ENCODE peak calls at places on chromosomes 16 and 17, in six cellular contexts. P is GM10248, V is epithelial cell of esophagus, W is body of pancreas, L is gastrocnemius medialis, G is A549. D is an unnamed sample.

GRCh38 chr17:72498671-72499210 is 377.9 kb downstream of the SOX9 start:
- DNase-seq in P (no peak), L (no peak), G (no peak), V (no peak), W (peak), D (no peak)

GRCh38 chr17:29835438-29836351 is 94.3 kb downstream of the SSH2 start:
- DNase-seq in L (no peak), W (no peak), P (no peak), V (peak), G (no peak), D (no peak)

GRCh38 chr17:66455022-66455547 is 152.7 kb downstream of the PRKCA start:
- DNase-seq in V (no peak), G (no peak), P (no peak), W (no peak), L (no peak), D (no peak)

GRCh38 chr16:3188925-3189825 is 1.2 kb downstream of the OR1F1 start:
- DNase-seq in G (peak), P (peak), W (no peak), L (no peak), V (peak), D (peak)

GRCh38 chr16:68425498-68426354 is 22.6 kb downstream of the SMPD3 start:
- DNase-seq in L (no peak), W (no peak), G (no peak), P (no peak), V (no peak), D (no peak)

GRCh38 chr17:76382803-76383644 is 1.4 kb upstream of the SPHK1 start:
- DNase-seq in W (peak), P (peak), L (no peak), G (peak), V (peak), D (peak)

GRCh38 chr16:25007284-25007984 is 7.7 kb downstream of the ARHGAP17 start:
- DNase-seq in P (no peak), G (no peak), L (no peak), V (no peak), W (no peak), D (no peak)

GRCh38 chr17:45228985-45229517 is 7.4 kb downstream of the FMNL1 start:
- DNase-seq in W (peak), G (peak), L (peak), P (peak), V (peak), D (no peak)

GRCh38 chr17:59399914-59400313 is 68.5 kb downstream of the YPEL2 start:
- DNase-seq in P (no peak), W (no peak), L (no peak), G (no peak), V (no peak), D (no peak)

GRCh38 chr16:1839554-1839953 is 12.5 kb downstream of the FAHD1 start:
- DNase-seq in W (no peak), G (no peak), P (no peak), L (no peak), V (peak), D (no peak)

GRCh38 chr16:853306-853705 is 52.8 kb upstream of the GNG13 start:
- DNase-seq in V (no peak), L (no peak), G (no peak), W (no peak), P (no peak), D (no peak)

GRCh38 chr16:50386139-50386538 is 17.4 kb upstream of the BRD7 start:
- DNase-seq in L (no peak), V (no peak), W (no peak), G (no peak), P (no peak), D (no peak)

GRCh38 chr17:1711804-1712203 is 1.6 kb upstream of the TLCD2 start:
- DNase-seq in P (no peak), W (no peak), V (no peak), L (no peak), G (no peak), D (no peak)

GRCh38 chr17:31581491-31581890 is 190.0 kb downstream of the RAB11FIP4 start:
- DNase-seq in G (no peak), V (no peak), L (no peak), W (peak), P (no peak), D (no peak)

GRCh38 chr16:21646721-21647561 is 5.5 kb downstream of the IGSF6 start:
- DNase-seq in P (peak), L (no peak), V (peak), G (no peak), W (no peak), D (no peak)

GRCh38 chr17:5031365-5032082 is 3.7 kb downstream of the SLC52A1 start:
- DNase-seq in P (peak), V (peak), W (peak), G (peak), L (peak), D (peak)

GRCh38 chr17:40951011-40951622 is 13.7 kb upstream of the KRT23 start:
- DNase-seq in P (no peak), V (no peak), G (no peak), W (no peak), L (no peak), D (no peak)

GRCh38 chr16:62977876-62978275 is 941.6 kb upstream of the CDH8 start:
- DNase-seq in V (peak), G (no peak), L (no peak), P (no peak), W (no peak), D (no peak)

GRCh38 chr16:64211306-64211705 is 910.6 kb downstream of the CDH11 start:
- DNase-seq in V (no peak), P (no peak), G (no peak), W (no peak), L (no peak), D (no peak)

GRCh38 chr17:39925282-39926134 is 1.9 kb downstream of the ORMDL3 start:
- DNase-seq in W (no peak), P (no peak), G (no peak), L (no peak), V (no peak), D (no peak)

GRCh38 chr16:85252461-85252860 is 140.2 kb upstream of the CIBAR2 start:
- DNase-seq in G (no peak), L (no peak), V (peak), W (no peak), P (no peak), D (no peak)

GRCh38 chr17:142102-142661 is 4.8 kb downstream of the SCGB1C2 start:
- DNase-seq in V (no peak), G (peak), P (no peak), L (peak), W (peak), D (peak)

GRCh38 chr16:53458623-53459022 is 24.4 kb downstream of the RBL2 start:
- DNase-seq in V (no peak), L (no peak), P (no peak), W (no peak), G (no peak), D (no peak)

GRCh38 chr17:39800540-39800939 is 62.8 kb downstream of the GRB7 start:
- DNase-seq in W (no peak), V (peak), L (no peak), G (no peak), P (peak), D (no peak)

GRCh38 chr17:4136373-4136772 is 6.5 kb downstream of the ZZEF1 start:
- DNase-seq in P (no peak), V (no peak), W (peak), G (no peak), L (peak), D (no peak)

GRCh38 chr16:35305476-35305875 is 1846.1 kb downstream of the TP53TG3F start:
- DNase-seq in G (no peak), P (no peak), L (no peak), V (peak), W (no peak), D (no peak)

GRCh38 chr16:19213885-19214284 is 45.8 kb downstream of the SYT17 start:
- DNase-seq in L (no peak), V (no peak), P (no peak), W (no peak), G (no peak), D (no peak)

GRCh38 chr17:37177234-37177633 is 198.6 kb upstream of the C17orf78 start:
- DNase-seq in V (peak), L (no peak), G (no peak), W (no peak), P (no peak), D (no peak)

GRCh38 chr17:32912218-32912897 is 15.6 kb upstream of the TMEM98 start:
- DNase-seq in G (no peak), P (no peak), L (no peak), W (peak), V (peak), D (no peak)

GRCh38 chr16:87731607-87732006 is 34.2 kb downstream of the KLHDC4 start:
- DNase-seq in P (no peak), G (no peak), W (no peak), L (no peak), V (no peak), D (no peak)

GRCh38 chr17:52157603-52158449 is 688 bp downstream of the CA10 start:
- DNase-seq in G (no peak), W (no peak), V (no peak), P (no peak), L (no peak), D (peak)

GRCh38 chr16:59181821-59182420 is 447.8 kb upstream of the GOT2 start:
- DNase-seq in L (no peak), P (no peak), V (no peak), W (no peak), G (no peak), D (no peak)

GRCh38 chr17:45021607-45022287 is 29.7 kb downstream of the DCAKD start:
- DNase-seq in W (peak), G (peak), P (peak), L (peak), V (peak), D (peak)

GRCh38 chr17:69978056-69978646 is 96.9 kb upstream of the KCNJ16 start:
- DNase-seq in W (no peak), G (no peak), P (no peak), V (peak), L (no peak), D (no peak)

GRCh38 chr17:34146440-34147043 is 108.5 kb upstream of the CCL2 start:
- DNase-seq in P (peak), G (peak), V (peak), W (peak), L (no peak), D (peak)
- TF ChIP-seq CTCF in P (peak), G (peak), V (peak), W (peak), L (no peak), D (peak)

DNA sequence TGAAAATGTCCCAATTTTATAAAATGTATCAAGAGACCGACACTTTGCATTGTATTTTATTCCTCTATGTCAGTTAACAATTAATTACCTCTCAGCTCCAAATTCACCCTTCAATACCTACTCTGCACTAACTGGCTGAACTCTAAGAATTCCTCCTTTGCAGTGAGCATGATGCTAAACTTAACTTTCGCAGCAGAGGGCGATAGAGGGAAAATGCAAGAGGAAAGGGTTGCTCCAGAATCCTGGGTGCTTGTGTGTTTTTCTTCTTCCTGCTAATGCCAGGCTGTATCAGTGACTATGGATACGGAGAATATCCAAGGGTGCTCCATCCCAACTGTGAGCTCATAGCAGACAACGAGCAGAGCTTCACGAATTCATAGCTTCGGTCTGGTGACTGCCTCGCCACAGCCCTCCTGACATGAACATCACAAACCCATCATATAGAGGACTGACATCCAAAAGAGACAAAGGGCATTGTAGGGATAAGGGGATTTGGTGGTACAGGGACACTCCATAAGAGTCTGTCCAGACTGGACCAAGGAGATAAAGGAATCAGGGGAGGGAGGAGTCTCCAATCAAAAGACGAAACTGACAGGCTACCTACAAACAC is 172.9 kb downstream of the STX8 start:
- DNase-seq in P (peak), G (peak), W (no peak), L (no peak), V (peak), D (peak)
- TF ChIP-seq CTCF in P (peak), G (peak), W (peak), L (peak), V (peak), D (peak)

DNA sequence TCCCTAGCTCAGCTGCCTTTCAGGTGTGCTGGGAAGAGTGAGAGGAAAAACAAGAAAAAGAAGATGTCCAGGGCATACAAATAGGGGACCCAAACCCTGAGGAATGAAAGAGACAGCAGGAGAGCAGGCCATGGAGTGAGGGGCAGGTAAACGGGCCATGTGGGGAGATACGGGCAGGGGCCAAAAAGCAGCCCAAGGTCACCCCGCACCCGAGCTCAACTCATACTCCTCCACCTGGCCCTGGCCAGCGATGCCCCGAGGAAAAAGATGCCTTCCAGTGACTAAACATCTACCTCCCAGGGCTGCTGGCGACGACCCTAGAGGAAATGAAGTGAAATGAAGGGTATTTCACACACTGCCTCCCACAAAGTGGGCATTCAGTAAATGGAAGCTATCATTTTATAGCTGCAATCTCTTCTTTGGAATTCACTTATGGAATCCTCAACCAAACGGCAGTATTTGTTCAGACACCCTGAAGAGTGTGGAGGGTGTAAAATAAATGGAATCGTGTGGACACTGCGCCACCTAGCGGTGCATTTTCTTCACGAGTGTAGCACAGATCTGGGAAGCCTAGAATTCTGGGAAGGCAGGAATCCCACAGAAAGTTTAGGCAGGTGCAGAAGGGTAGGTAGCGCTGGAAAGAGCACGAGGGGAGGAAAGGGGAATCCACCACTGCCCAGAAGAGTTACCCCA is 14.9 kb downstream of the ELAC2 start:
- DNase-seq in W (peak), P (peak), L (peak), V (peak), G (peak), D (peak)
- TF ChIP-seq CTCF in W (peak), P (peak), L (peak), V (peak), G (peak), D (peak)

GRCh38 chr17:75289122-75289831 is at the start of gene SLC25A19:
- DNase-seq in W (peak), P (peak), V (peak), L (peak), G (peak), D (peak)

GRCh38 chr17:75288359-75288758 is 874 bp downstream of the SLC25A19 start:
- DNase-seq in G (no peak), V (no peak), P (no peak), W (no peak), L (no peak), D (no peak)

GRCh38 chr17:75287221-75287620 is 2.0 kb downstream of the SLC25A19 start:
- DNase-seq in L (no peak), V (no peak), G (no peak), P (no peak), W (no peak), D (no peak)

GRCh38 chr17:75288784-75289121 is 480 bp downstream of the SLC25A19 start:
- DNase-seq in P (peak), W (no peak), V (peak), G (peak), L (no peak), D (no peak)

GRCh38 chr17:75289832-75290337 is 652 bp upstream of the SLC25A19 start:
- DNase-seq in G (no peak), L (peak), W (peak), P (peak), V (peak), D (no peak)
- TF ChIP-seq CTCF in G (peak), L (no peak), W (no peak), P (peak), V (peak), D (no peak)